ENCODE peak calls at places on chromosome 13, in eight cellular contexts. J is EL; K is fibroblast of the conjunctiva; W is stimulated activated CD4-positive, alpha-beta T cell treated with anti-CD3 and anti-CD28 coated beads, Interleukin-1b, Interleukin-23, amount 100 ng/mL, for 24 hours; L is Calu3; D is astrocyte of the spinal cord; T is stimulated activated CD8-positive, alpha-beta memory T cell treated with anti-CD3 and anti-CD28 coated beads, Interleukin-2, amount 100 ng/mL, for 48 hours; H is sciatic nerve. I is an unnamed sample.

GRCh38 chr13:113602291-113602970 is 17.9 kb downstream of the TFDP1 start:
- DNase-seq in J (no peak), K (no peak), W (no peak), L (no peak), D (no peak), T (no peak), H (no peak), I (no peak)

GRCh38 chr13:32911506-32911905 is 104.7 kb upstream of the KL start:
- DNase-seq in J (peak), K (peak), W (no peak), L (peak), D (peak), T (no peak), H (no peak), I (no peak)

GRCh38 chr13:39035799-39036198 is 2.1 kb downstream of the PROSER1 start:
- DNase-seq in J (no peak), K (no peak), W (no peak), L (no peak), D (no peak), T (no peak), H (no peak), I (no peak)

GRCh38 chr13:77698211-77699058 is 948 bp downstream of the SLAIN1 start:
- DNase-seq in J (peak), K (no peak), W (peak), L (peak), D (no peak), T (peak), H (no peak), I (peak)

GRCh38 chr13:113078895-113079720 is 26.5 kb upstream of the F7 start:
- DNase-seq in J (no peak), K (no peak), W (no peak), L (no peak), D (no peak), T (no peak), H (no peak), I (no peak)

GRCh38 chr13:87536499-87536898 is 134.7 kb upstream of the SLITRK5 start:
- DNase-seq in J (no peak), K (no peak), W (no peak), L (no peak), D (peak), T (no peak), H (no peak), I (no peak)

GRCh38 chr13:24224232-24224680 is 63.7 kb downstream of the SPATA13 start:
- DNase-seq in J (no peak), K (no peak), W (no peak), L (no peak), D (no peak), T (no peak), H (no peak), I (no peak)

GRCh38 chr13:24630851-24631341 is 49.3 kb upstream of the ATP12A start:
- DNase-seq in J (no peak), K (no peak), W (no peak), L (peak), D (no peak), T (no peak), H (no peak), I (no peak)

GRCh38 chr13:24254151-24254810 is 55.1 kb upstream of the C1QTNF9 start:
- DNase-seq in J (no peak), K (no peak), W (no peak), L (no peak), D (no peak), T (peak), H (no peak), I (peak)

I was measured in T-helper 1 cell.